ENCODE peak calls at places on chromosome 9, in six cellular contexts. One of them, this sample, is unnamed.

GRCh38 chr9:104907278-104907951 is 20.5 kb downstream of the ABCA1 start:
- DNase-seq in activated T-cell treated with anti-CD3 and anti-CD28 coated beads for 24 hours: no peak
- DNase-seq in endodermal cell: peak
- DNase-seq in T1000: no peak
- DNase-seq in ecto neural progenitor cell: no peak
- DNase-seq in K562: no peak
- DNase-seq in this sample: no peak

GRCh38 chr9:19615036-19615435 is 173.8 kb downstream of the SLC24A2 start:
- DNase-seq in activated T-cell treated with anti-CD3 and anti-CD28 coated beads for 24 hours: no peak
- DNase-seq in endodermal cell: no peak
- DNase-seq in T1000: no peak
- DNase-seq in ecto neural progenitor cell: no peak
- DNase-seq in K562: no peak
- DNase-seq in this sample: no peak

GRCh38 chr9:69324549-69325401 is at the start of gene ENTREP1:
- DNase-seq in activated T-cell treated with anti-CD3 and anti-CD28 coated beads for 24 hours: no peak
- DNase-seq in endodermal cell: peak
- DNase-seq in T1000: peak
- DNase-seq in ecto neural progenitor cell: peak
- DNase-seq in K562: no peak
- DNase-seq in this sample: no peak

GRCh38 chr9:81125446-81126092 is 563.8 kb downstream of the TLE1 start:
- DNase-seq in activated T-cell treated with anti-CD3 and anti-CD28 coated beads for 24 hours: no peak
- DNase-seq in endodermal cell: no peak
- DNase-seq in T1000: no peak
- DNase-seq in ecto neural progenitor cell: no peak
- DNase-seq in K562: no peak
- DNase-seq in this sample: no peak

GRCh38 chr9:14846871-14847311 is 63.3 kb downstream of the FREM1 start:
- DNase-seq in activated T-cell treated with anti-CD3 and anti-CD28 coated beads for 24 hours: peak
- DNase-seq in endodermal cell: peak
- DNase-seq in T1000: no peak
- DNase-seq in ecto neural progenitor cell: peak
- DNase-seq in K562: peak
- DNase-seq in this sample: peak

GRCh38 chr9:137201205-137201868 is 796 bp upstream of the TPRN start:
- DNase-seq in activated T-cell treated with anti-CD3 and anti-CD28 coated beads for 24 hours: no peak
- DNase-seq in endodermal cell: no peak
- DNase-seq in T1000: no peak
- DNase-seq in ecto neural progenitor cell: no peak
- DNase-seq in K562: no peak
- DNase-seq in this sample: no peak

GRCh38 chr9:84140535-84141101 is 160.0 kb downstream of the RMI1 start:
- DNase-seq in activated T-cell treated with anti-CD3 and anti-CD28 coated beads for 24 hours: no peak
- DNase-seq in endodermal cell: peak
- DNase-seq in T1000: no peak
- DNase-seq in ecto neural progenitor cell: peak
- DNase-seq in K562: no peak
- DNase-seq in this sample: no peak

GRCh38 chr9:76996700-76997099 is 22.8 kb upstream of the FOXB2 start:
- DNase-seq in activated T-cell treated with anti-CD3 and anti-CD28 coated beads for 24 hours: no peak
- DNase-seq in endodermal cell: peak
- DNase-seq in T1000: no peak
- DNase-seq in ecto neural progenitor cell: peak
- DNase-seq in K562: no peak
- DNase-seq in this sample: no peak

GRCh38 chr9:22469928-22470544 is 23.4 kb downstream of the DMRTA1 start:
- DNase-seq in activated T-cell treated with anti-CD3 and anti-CD28 coated beads for 24 hours: no peak
- DNase-seq in endodermal cell: peak
- DNase-seq in T1000: no peak
- DNase-seq in ecto neural progenitor cell: no peak
- DNase-seq in K562: no peak
- DNase-seq in this sample: peak

GRCh38 chr9:133635903-133636531 is at the start of gene DBH:
- DNase-seq in activated T-cell treated with anti-CD3 and anti-CD28 coated beads for 24 hours: no peak
- DNase-seq in endodermal cell: no peak
- DNase-seq in T1000: no peak
- DNase-seq in ecto neural progenitor cell: no peak
- DNase-seq in K562: no peak
- DNase-seq in this sample: no peak

GRCh38 chr9:82208741-82209450 is 220.3 kb downstream of the SPATA31D1 start:
- DNase-seq in activated T-cell treated with anti-CD3 and anti-CD28 coated beads for 24 hours: no peak
- DNase-seq in endodermal cell: no peak
- DNase-seq in T1000: no peak
- DNase-seq in ecto neural progenitor cell: no peak
- DNase-seq in K562: no peak
- DNase-seq in this sample: no peak

GRCh38 chr9:72362680-72363139 is 2.3 kb downstream of the ZFAND5 start:
- DNase-seq in activated T-cell treated with anti-CD3 and anti-CD28 coated beads for 24 hours: peak
- DNase-seq in endodermal cell: peak
- DNase-seq in T1000: no peak
- DNase-seq in ecto neural progenitor cell: no peak
- DNase-seq in K562: no peak
- DNase-seq in this sample: peak

GRCh38 chr9:76200315-76200714 is 193.9 kb downstream of the RFK start:
- DNase-seq in activated T-cell treated with anti-CD3 and anti-CD28 coated beads for 24 hours: no peak
- DNase-seq in endodermal cell: no peak
- DNase-seq in T1000: no peak
- DNase-seq in ecto neural progenitor cell: no peak
- DNase-seq in K562: no peak
- DNase-seq in this sample: no peak

GRCh38 chr9:113143432-113144227 is 7.2 kb upstream of the SLC31A2 start:
- DNase-seq in activated T-cell treated with anti-CD3 and anti-CD28 coated beads for 24 hours: no peak
- DNase-seq in endodermal cell: no peak
- DNase-seq in T1000: no peak
- DNase-seq in ecto neural progenitor cell: no peak
- DNase-seq in K562: no peak
- DNase-seq in this sample: no peak